ENCODE peak calls at places on chromosomes 16 and 17, in nine cellular contexts. I is H54; F is amniotic epithelial cell; S is NCI-H1092; T is midbrain; J is hypothalamus; Z is activated CD8-positive, alpha-beta memory T cell treated with anti-CD3 and anti-CD28 coated beads for 4 hours; D is NCI-H1105 treated with DMSO at 0.1 percent for 48 hours; Y is hippocampal formation. Q is an unnamed sample.

GRCh38 chr17:45248132-45248936 is 13.6 kb downstream of the SPATA32 start:
- DNase-seq in T (no peak), I (no peak), Y (no peak), Z (peak; percentile 77), F (peak; percentile 25), S (no peak), J (no peak), D (peak; percentile 43), Q (peak; percentile 77)

GRCh38 chr17:48553190-48553547 is 8.3 kb upstream of the HOXB2 start:
- DNase-seq in Y (no peak), J (no peak), T (no peak), I (no peak), D (no peak), S (no peak), F (no peak), Z (no peak), Q (no peak)

GRCh38 chr16:89319883-89320716 is 102.6 kb downstream of the ZNF778 start:
- DNase-seq in I (peak; percentile 70), J (no peak), Y (no peak), D (no peak), S (no peak), T (no peak), F (peak; percentile 71), Z (no peak), Q (peak; percentile 88)

GRCh38 chr17:3985800-3986199 is 21.6 kb upstream of the ATP2A3 start:
- DNase-seq in Y (no peak), Z (no peak), F (no peak), S (no peak), J (no peak), I (no peak), T (no peak), D (no peak), Q (no peak)

GRCh38 chr16:47431960-47432359 is 28.9 kb downstream of the ITFG1 start:
- DNase-seq in F (no peak), Y (no peak), T (no peak), S (no peak), I (no peak), J (no peak), D (no peak), Z (no peak), Q (no peak)

GRCh38 chr17:39064374-39064773 is 87.1 kb downstream of the PLXDC1 start:
- DNase-seq in T (no peak), J (no peak), I (peak; percentile 61), Y (no peak), S (no peak), F (peak; percentile 78), Z (no peak), D (no peak), Q (peak; percentile 40)

GRCh38 chr16:15572329-15573001 is 70.5 kb downstream of the MARF1 start:
- DNase-seq in T (no peak), D (no peak), J (no peak), I (no peak), Z (no peak), S (no peak), F (peak; percentile 83), Y (no peak), Q (no peak)

GRCh38 chr16:74320707-74321106 is 24.1 kb downstream of the PSMD7 start:
- DNase-seq in D (peak; percentile 40), Y (no peak), I (no peak), T (peak; percentile 20), S (peak; percentile 68), Z (no peak), F (no peak), J (peak; percentile 15), Q (no peak)

GRCh38 chr17:40450175-40450574 is 6.9 kb downstream of the IGFBP4 start:
- DNase-seq in T (no peak), Y (no peak), S (no peak), Z (no peak), F (peak; percentile 65), I (no peak), D (peak; percentile 16), J (no peak), Q (peak; percentile 38)

GRCh38 chr16:88566158-88566557 is 4.0 kb upstream of the ZC3H18 start:
- DNase-seq in F (peak; percentile 41), J (no peak), S (no peak), I (no peak), Z (peak; percentile 28), Y (no peak), D (no peak), T (no peak), Q (peak; percentile 48)

GRCh38 chr17:41733348-41734138 is 900 bp downstream of the HAP1 start:
- DNase-seq in J (no peak), F (no peak), T (no peak), I (no peak), D (no peak), Z (no peak), Y (no peak), S (no peak), Q (no peak)

GRCh38 chr17:62876063-62876462 is 67.9 kb upstream of the MARCHF10 start:
- DNase-seq in F (peak; percentile 41), D (no peak), Z (no peak), T (no peak), I (no peak), J (no peak), Y (no peak), S (no peak), Q (peak; percentile 16)

GRCh38 chr16:5454349-5454748 is 356.8 kb upstream of the EEF2KMT start:
- DNase-seq in I (no peak), J (no peak), Z (no peak), F (no peak), T (no peak), S (no peak), Y (no peak), D (no peak), Q (no peak)

GRCh38 chr17:63774141-63774981 is at the start of gene DDX42:
- DNase-seq in T (no peak), S (peak; percentile 24), Z (peak; percentile 11), Y (no peak), F (peak; percentile 58), D (peak; percentile 24), J (peak; percentile 17), I (peak; percentile 44), Q (peak; percentile 59)

GRCh38 chr17:39069114-39069756 is 82.2 kb downstream of the PLXDC1 start:
- DNase-seq in Z (no peak), T (peak; percentile 12), I (peak; percentile 44), Y (peak; percentile 34), D (peak; percentile 35), S (peak; percentile 44), F (peak; percentile 51), J (no peak), Q (peak; percentile 48)

GRCh38 chr16:305916-306315 is 23.0 kb downstream of the PDIA2 start:
- DNase-seq in Z (no peak), D (no peak), J (no peak), I (no peak), F (no peak), S (no peak), Y (no peak), T (no peak), Q (no peak)

GRCh38 chr17:48025904-48026502 is 11.6 kb downstream of the COPZ2 start:
- DNase-seq in Y (no peak), D (no peak), Z (no peak), I (no peak), S (no peak), J (no peak), F (no peak), T (no peak), Q (peak; percentile 43)

GRCh38 chr16:88688013-88688778 is 1.9 kb upstream of the SNAI3 start:
- DNase-seq in T (no peak), Z (no peak), Y (no peak), I (no peak), S (no peak), D (peak; percentile 59), F (peak; percentile 55), J (no peak), Q (peak; percentile 30)

GRCh38 chr16:27234171-27234570 is 30.8 kb downstream of the KDM8 start:
- DNase-seq in Y (no peak), D (no peak), I (no peak), J (no peak), F (no peak), S (no peak), Z (no peak), T (no peak), Q (no peak)

GRCh38 chr17:31425646-31426045 is 34.2 kb downstream of the RAB11FIP4 start:
- DNase-seq in I (no peak), J (peak; percentile 61), Z (no peak), T (peak; percentile 34), F (no peak), D (no peak), S (peak; percentile 87), Y (peak; percentile 40), Q (no peak)

GRCh38 chr17:63911657-63912100 is 621 bp upstream of the CSHL1 start:
- DNase-seq in Z (peak; percentile 20), T (no peak), Y (no peak), F (peak; percentile 13), I (peak; percentile 53), J (no peak), S (no peak), D (peak; percentile 11), Q (peak; percentile 42)

GRCh38 chr17:38604479-38605229 is 1.1 kb downstream of the SRCIN1 start:
- DNase-seq in S (no peak), F (no peak), Z (no peak), D (no peak), Y (peak; percentile 43), I (no peak), J (peak; percentile 65), T (peak; percentile 34), Q (no peak)

GRCh38 chr17:32998893-32999240 is 7.2 kb downstream of the SPACA3 start:
- DNase-seq in S (no peak), F (peak; percentile 27), J (no peak), D (no peak), Y (no peak), Z (no peak), T (no peak), I (no peak), Q (peak; percentile 79)

GRCh38 chr16:73047536-73048291 is at the start of gene ZFHX3:
- DNase-seq in Z (no peak), T (peak; percentile 65), F (no peak), D (peak; percentile 57), S (no peak), Y (no peak), I (no peak), J (peak; percentile 56), Q (peak; percentile 85)

GRCh38 chr16:10678655-10679054 is 16.1 kb downstream of the TEKT5 start:
- DNase-seq in T (no peak), S (no peak), D (peak; percentile 1), J (no peak), F (no peak), Y (peak; percentile 3), I (no peak), Z (no peak), Q (no peak)

GRCh38 chr17:58525239-58525638 is 10.8 kb upstream of the MTMR4 start:
- DNase-seq in S (no peak), T (no peak), D (no peak), J (no peak), I (no peak), Z (no peak), F (peak; percentile 95), Y (no peak), Q (no peak)

GRCh38 chr17:50689251-50689650 is 18.5 kb downstream of the ANKRD40 start:
- DNase-seq in I (peak; percentile 68), Z (no peak), Y (no peak), T (no peak), J (no peak), D (no peak), S (no peak), F (peak; percentile 81), Q (peak; percentile 75)

GRCh38 chr16:3089717-3090592 is 9.1 kb downstream of the ZSCAN10 start:
- DNase-seq in Y (no peak), D (no peak), J (no peak), I (no peak), F (no peak), S (no peak), T (no peak), Z (no peak), Q (no peak)

GRCh38 chr17:48137658-48138057 is 30.1 kb downstream of the SNX11 start:
- DNase-seq in I (no peak), J (no peak), S (no peak), Z (no peak), D (no peak), F (peak; percentile 34), T (no peak), Y (no peak), Q (no peak)

GRCh38 chr16:75322706-75323105 is 71.3 kb upstream of the BCAR1 start:
- DNase-seq in F (peak; percentile 58), T (no peak), Y (no peak), Z (no peak), D (no peak), S (no peak), J (no peak), I (no peak), Q (peak; percentile 35)

GRCh38 chr17:36640346-36640745 is 39.0 kb downstream of the MRM1 start:
- DNase-seq in I (no peak), S (no peak), J (no peak), F (no peak), D (no peak), Z (no peak), Y (no peak), T (no peak), Q (no peak)

Q was measured in kidney tubule cell.